ENCODE peak calls at places on chromosomes 16 and 17, in four cellular contexts. C is GM12878, D is H1, X is HepG2. T is an unnamed sample. For H3K27me3, the result is how much of the 10 kb centered on the place peaks cover.

GRCh38 chr17:44108440-44109311 is 14.8 kb downstream of the HDAC5 start:
- DNase-seq in C (no peak), D (no peak), X (peak), T (no peak)

GRCh38 chr17:77738666-77739531 is 219.6 kb upstream of the TNRC6C start:
- DNase-seq in C (no peak), D (peak), X (no peak), T (no peak)

GRCh38 chr16:58411736-58412614 is 19.7 kb downstream of the GINS3 start:
- DNase-seq in C (no peak), D (no peak), X (no peak), T (no peak)

GRCh38 chr17:77233635-77234334 is 93.0 kb downstream of the SEC14L1 start:
- DNase-seq in C (peak), D (no peak), X (peak), T (no peak)

GRCh38 chr16:56667581-56668571 is at the start of gene MT1G:
- DNase-seq in C (no peak), D (peak), X (peak), T (no peak)

GRCh38 chr16:14301150-14302030 is 230.3 kb downstream of the MRTFB start:
- DNase-seq in C (no peak), D (no peak), X (peak), T (no peak)

GRCh38 chr16:51124896-51125295 is 26.2 kb downstream of the SALL1 start:
- DNase-seq in C (no peak), D (peak), X (no peak), T (no peak)

GRCh38 chr16:72285728-72286127 is 113.8 kb upstream of the PMFBP1 start:
- DNase-seq in C (no peak), D (no peak), X (no peak), T (no peak)

GRCh38 chr17:62780273-62780672 is 27.8 kb downstream of the MARCHF10 start:
- DNase-seq in C (no peak), D (no peak), X (no peak), T (no peak)

GRCh38 chr17:3976675-3977171 is 12.5 kb upstream of the ATP2A3 start:
- DNase-seq in C (no peak), D (no peak), X (no peak), T (no peak)

GRCh38 chr16:58459344-58460218 is 40.4 kb upstream of the NDRG4 start:
- DNase-seq in C (no peak), D (no peak), X (peak), T (no peak)

GRCh38 chr17:32305049-32305448 is 36.9 kb downstream of the C17orf75 start:
- DNase-seq in C (no peak), D (no peak), X (no peak), T (no peak)

GRCh38 chr17:57400648-57401047 is 144.3 kb downstream of the MSI2 start:
- DNase-seq in C (no peak), D (no peak), X (no peak), T (no peak)

GRCh38 chr17:79036609-79037008 is 12.6 kb downstream of the C1QTNF1 start:
- DNase-seq in C (no peak), D (no peak), X (no peak), T (no peak)
- H3K27me3 ChIP-seq in C (under half), D (under half), X (under half), T (under half)

GRCh38 chr17:48961516-48962233 is 6.7 kb downstream of the GIP start:
- DNase-seq in C (no peak), D (peak), X (peak), T (peak)
- TF ChIP-seq SUZ12 in C (no peak), D (no peak), X (no peak), T (no peak)

DNA sequence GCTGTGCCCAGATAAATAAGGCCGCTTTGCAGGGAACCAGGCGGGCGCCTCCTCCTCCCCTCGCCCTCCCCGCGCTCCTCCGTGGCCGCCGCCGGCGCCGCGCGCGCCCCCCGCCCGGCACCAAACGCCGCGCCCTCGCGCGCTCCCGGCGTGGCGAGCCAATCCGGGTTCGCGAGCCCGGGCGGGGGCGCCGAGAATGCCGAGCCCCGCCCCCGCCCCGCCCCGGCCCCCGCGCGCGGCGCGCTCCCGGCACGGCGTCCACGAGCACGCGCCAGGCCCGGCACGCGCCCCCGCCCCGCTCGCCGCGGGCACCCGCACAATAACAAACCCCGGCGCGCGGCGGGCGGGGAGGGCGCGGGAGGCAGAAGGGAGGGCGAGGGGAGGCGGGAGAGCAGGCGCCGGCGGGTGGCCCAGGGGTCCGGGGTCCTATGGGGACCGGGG is at the start of gene FBXL16:
- DNase-seq in C (no peak), D (peak), X (no peak), T (no peak)
- H3K27me3 ChIP-seq in C (under half), D (half or more), X (under half), T (half or more)

DNA sequence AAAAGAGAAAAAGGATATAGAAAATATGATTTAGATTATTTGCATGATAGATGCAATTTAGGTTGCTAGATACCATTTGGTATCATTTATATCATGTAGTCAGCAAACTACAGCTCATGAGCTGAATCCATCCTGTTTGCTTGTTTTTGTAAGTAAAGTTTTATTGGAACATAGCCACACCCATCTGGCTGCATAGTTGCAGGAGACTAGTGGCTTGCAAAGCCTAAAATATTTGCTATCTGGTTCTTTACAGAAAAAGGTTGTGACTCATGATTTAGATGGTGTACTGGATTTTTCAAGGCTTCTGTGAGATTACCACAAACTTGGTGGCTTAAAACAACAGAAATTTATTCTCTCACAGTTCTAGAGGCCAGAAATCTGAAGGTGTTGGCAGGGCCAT is 49.9 kb downstream of the MAP2K4 start:
- DNase-seq in C (no peak), D (no peak), X (no peak), T (no peak)
- TF ChIP-seq SUZ12 in C (no peak), D (no peak), X (no peak), T (no peak)

DNA sequence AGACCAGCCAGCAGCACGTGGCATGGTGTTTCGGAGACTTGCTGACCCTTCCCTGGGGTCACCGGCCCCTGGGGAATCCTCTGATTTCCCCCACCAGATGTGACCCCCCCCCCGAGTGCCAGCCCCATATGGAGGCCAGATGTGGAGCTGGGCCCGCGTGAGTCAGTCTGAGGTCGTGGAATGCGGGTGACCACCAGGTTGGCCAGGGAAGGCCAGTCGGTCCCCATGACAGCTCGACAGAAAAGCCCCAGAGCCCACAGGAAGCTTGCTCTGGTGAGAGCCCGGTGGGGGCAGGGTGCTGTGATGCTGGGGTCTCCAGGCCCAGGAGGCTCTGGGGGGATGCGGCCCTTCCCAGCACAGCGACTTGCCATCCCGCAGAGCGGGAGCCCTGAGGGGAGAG is 209.0 kb downstream of the NTN1 start:
- DNase-seq in C (no peak), D (no peak), X (no peak), T (no peak)
- H3K27me3 ChIP-seq in C (under half), D (under half), X (under half), T (under half)

GRCh38 chr16:69781118-69781517 is 19.0 kb downstream of the WWP2 start:
- DNase-seq in C (no peak), D (no peak), X (peak), T (no peak)
- TF ChIP-seq SUZ12 in C (no peak), D (no peak), X (no peak), T (no peak)

GRCh38 chr17:74031314-74032080 is 172.0 kb upstream of the RPL38 start:
- DNase-seq in C (no peak), D (no peak), X (no peak), T (no peak)
- H3K27me3 ChIP-seq in C (under half), D (under half), X (under half), T (under half)

DNA sequence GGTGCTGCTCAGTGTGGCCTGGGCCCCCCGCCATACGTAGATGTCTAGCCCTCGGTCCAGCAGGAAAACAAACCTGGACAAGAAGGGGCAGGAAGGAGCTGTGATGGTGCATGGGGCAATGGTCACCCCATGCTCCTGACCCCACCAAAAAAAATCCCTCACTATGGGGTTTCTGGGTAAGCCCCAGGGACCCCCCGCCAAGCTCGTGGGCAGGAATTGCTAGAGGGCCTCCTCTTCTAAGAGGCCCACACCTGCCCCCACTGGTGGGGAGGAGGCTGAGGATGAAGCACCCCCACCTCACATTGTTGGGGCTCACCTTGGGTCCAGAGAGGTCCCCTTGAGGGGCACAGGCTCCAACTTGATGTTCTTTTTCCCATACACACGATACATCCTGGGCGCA is 9.7 kb downstream of the FLII start:
- DNase-seq in C (no peak), D (no peak), X (no peak), T (no peak)
- TF ChIP-seq SUZ12 in C (no peak), D (no peak), X (no peak), T (no peak)

DNA sequence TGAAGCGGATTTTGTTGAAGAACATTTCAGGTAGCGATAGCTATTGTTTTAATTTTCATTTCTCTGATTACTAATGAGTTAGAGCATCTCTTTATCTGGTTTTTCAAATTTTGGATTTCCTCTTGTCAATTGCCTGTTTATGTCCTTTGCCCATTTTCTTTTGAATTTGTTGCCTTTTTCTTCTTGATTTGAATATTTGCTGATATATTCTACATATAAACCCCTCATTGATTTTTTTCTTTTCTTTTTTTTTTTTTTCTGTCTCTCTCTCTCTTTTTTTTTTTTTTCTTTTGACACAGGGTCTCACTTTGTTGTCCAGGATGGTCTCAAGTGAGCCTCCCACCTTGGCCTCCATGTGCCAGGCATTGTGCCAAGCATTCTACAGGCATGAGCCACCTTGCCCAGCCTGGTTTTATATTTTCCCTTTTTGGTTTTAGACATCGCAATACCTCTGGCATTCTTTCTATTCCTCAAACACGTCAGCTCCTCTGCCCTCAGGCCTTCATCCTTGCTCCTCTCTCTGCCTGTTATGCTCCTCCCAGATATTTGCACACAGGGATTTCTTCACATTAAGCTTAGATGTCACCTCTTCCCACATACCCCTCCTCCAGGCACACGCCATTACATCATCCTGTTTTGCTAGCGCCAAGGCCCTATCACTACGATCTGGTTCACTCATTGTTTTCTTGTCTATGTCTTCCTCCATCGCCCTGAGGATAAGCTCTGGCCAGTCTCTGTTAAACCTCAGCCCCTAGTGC is 8.5 kb downstream of the SARM1 start:
- DNase-seq in C (no peak), D (no peak), X (peak), T (no peak)
- H3K27me3 ChIP-seq in C (under half), D (under half), X (under half), T (under half)